ENCODE peak calls at places on chromosomes 7 and 10, in eight cellular contexts. Z is epithelial cell of esophagus, O is GM23248, D is SW480, V is NCI-H2029, J is endothelial cell of umbilical vein, E is cerebellum, B is M059J. W is an unnamed sample.

GRCh38 chr7:154841731-154842331 is 161.1 kb downstream of the PAXIP1 start:
- DNase-seq in O (no peak), Z (no peak), D (no peak), B (peak; percentile 53), J (no peak), E (no peak), V (peak; percentile 80), W (no peak)

GRCh38 chr7:148337166-148337565 is 253.4 kb upstream of the C7orf33 start:
- DNase-seq in O (no peak), D (no peak), E (no peak), V (no peak), J (no peak), Z (peak; percentile 42), B (no peak), W (no peak)

GRCh38 chr10:49107111-49107889 is 8.0 kb downstream of the VSTM4 start:
- DNase-seq in J (no peak), V (no peak), E (no peak), D (no peak), B (no peak), Z (no peak), O (no peak), W (no peak)

GRCh38 chr7:123823898-123824753 is 20.8 kb upstream of the HYAL4 start:
- DNase-seq in D (no peak), B (no peak), O (no peak), Z (no peak), J (no peak), V (no peak), E (no peak), W (no peak)

GRCh38 chr7:28686418-28686800 is 271.7 kb downstream of the TRIL start:
- DNase-seq in B (peak; percentile 79), E (peak; percentile 24), O (peak; percentile 86), J (peak; percentile 79), Z (peak; percentile 68), V (peak; percentile 11), D (no peak), W (peak; percentile 66)

GRCh38 chr10:78605800-78606350 is 462.9 kb upstream of the ZMIZ1 start:
- DNase-seq in V (no peak), J (no peak), E (no peak), Z (peak; percentile 67), O (peak; percentile 48), D (peak; percentile 43), B (peak; percentile 66), W (peak; percentile 5)

GRCh38 chr7:142767861-142768260 is 2.9 kb upstream of the PRSS2 start:
- DNase-seq in B (no peak), Z (no peak), O (no peak), J (no peak), E (no peak), V (no peak), D (no peak), W (no peak)

GRCh38 chr10:86942441-86943315 is 14.7 kb downstream of the MMRN2 start:
- DNase-seq in E (no peak), B (no peak), Z (no peak), O (no peak), J (no peak), D (no peak), V (no peak), W (no peak)

GRCh38 chr7:158257001-158257400 is 330.6 kb downstream of the PTPRN2 start:
- DNase-seq in E (no peak), Z (no peak), J (no peak), D (no peak), O (no peak), B (no peak), V (no peak), W (no peak)

GRCh38 chr10:4351723-4352565 is 474.1 kb upstream of the AKR1E2 start:
- DNase-seq in J (peak; percentile 79), D (no peak), E (no peak), B (peak; percentile 54), V (no peak), O (peak; percentile 60), Z (peak; percentile 52), W (no peak)

GRCh38 chr7:45196374-45196773 is 38.8 kb downstream of the RAMP3 start:
- DNase-seq in J (no peak), V (no peak), Z (no peak), E (no peak), B (no peak), O (no peak), D (no peak), W (no peak)

GRCh38 chr10:1019362-1019761 is 6.3 kb downstream of the IDI2 start:
- DNase-seq in E (no peak), J (no peak), D (no peak), V (no peak), O (no peak), B (no peak), Z (no peak), W (no peak)

GRCh38 chr10:126391162-126391880 is 3.0 kb upstream of the ADAM12 start:
- DNase-seq in V (no peak), E (no peak), B (no peak), D (no peak), Z (no peak), J (no peak), O (peak; percentile 64), W (peak; percentile 50)

GRCh38 chr7:35988105-35988504 is 164.9 kb upstream of the EEPD1 start:
- DNase-seq in E (no peak), Z (peak; percentile 56), B (peak; percentile 43), V (no peak), O (no peak), D (no peak), J (no peak), W (peak; percentile 21)

W was measured in lung microvascular endothelial cell.